ENCODE peak calls at places on chromosomes 6 and 20, in ten cellular contexts. P, D, E, N, I, V, B, M, L and W are unnamed samples.

GRCh38 chr20:60116128-60116909 is 158.1 kb downstream of the CDH26 start:
- DNase-seq in P (no peak), D (no peak), E (no peak), N (no peak), I (no peak), V (no peak), B (no peak), M (no peak), L (no peak), W (peak; percentile 88)

GRCh38 chr6:41193171-41193734 is 7.7 kb downstream of the TREML2 start:
- DNase-seq in P (no peak), D (no peak), E (no peak), N (no peak), I (no peak), V (no peak), B (no peak), M (no peak), L (no peak), W (peak; percentile 43)

GRCh38 chr6:98416027-98416426 is 418.3 kb upstream of the POU3F2 start:
- DNase-seq in P (peak; percentile 2), D (no peak), E (no peak), N (peak; percentile 2), I (no peak), V (no peak), B (peak; percentile 0), M (no peak), L (no peak), W (no peak)

GRCh38 chr6:138692978-138693909 is 80.3 kb upstream of the CCDC28A start:
- DNase-seq in P (peak; percentile 93), D (peak; percentile 30), E (no peak), N (peak; percentile 79), I (no peak), V (peak; percentile 21), B (no peak), M (no peak), L (peak; percentile 85), W (peak; percentile 53)

GRCh38 chr20:48102076-48102787 is 317.0 kb upstream of the SULF2 start:
- DNase-seq in P (peak; percentile 13), D (no peak), E (no peak), N (peak; percentile 98), I (no peak), V (no peak), B (no peak), M (no peak), L (no peak), W (peak; percentile 5)

GRCh38 chr20:14235355-14235754 is 102.1 kb downstream of the FLRT3 start:
- DNase-seq in P (peak; percentile 75), D (no peak), E (no peak), N (no peak), I (no peak), V (peak; percentile 47), B (no peak), M (no peak), L (no peak), W (no peak)

GRCh38 chr6:116556814-116557403 is 3.4 kb downstream of the CALHM4 start:
- DNase-seq in P (no peak), D (no peak), E (no peak), N (no peak), I (no peak), V (no peak), B (no peak), M (no peak), L (no peak), W (no peak)

GRCh38 chr6:126181173-126181741 is 158.7 kb upstream of the CENPW start:
- DNase-seq in P (no peak), D (no peak), E (no peak), N (no peak), I (no peak), V (no peak), B (no peak), M (no peak), L (no peak), W (no peak)

GRCh38 chr20:18288748-18289705 is 700 bp downstream of the ZNF133 start:
- DNase-seq in P (peak; percentile 16), D (no peak), E (no peak), N (no peak), I (no peak), V (no peak), B (no peak), M (no peak), L (no peak), W (no peak)

GRCh38 chr6:120826253-120826652 is 508.0 kb downstream of the TBC1D32 start:
- DNase-seq in P (peak; percentile 61), D (no peak), E (no peak), N (peak; percentile 3), I (no peak), V (no peak), B (no peak), M (no peak), L (no peak), W (peak; percentile 68)

GRCh38 chr20:44219287-44219686 is 8.7 kb upstream of the OSER1 start:
- DNase-seq in P (no peak), D (peak; percentile 36), E (no peak), N (no peak), I (no peak), V (no peak), B (no peak), M (no peak), L (no peak), W (peak; percentile 22)